ENCODE peak calls at places on chromosome 20, in seven cellular contexts. U is HCEC 1CT; M is effector memory CD4-positive, alpha-beta T cell; O is stimulated activated CD8-positive, alpha-beta memory T cell treated with anti-CD3 and anti-CD28 coated beads, Interleukin-4, amount 100 ng/mL, for 1 hour; P is MM.1S; Y is germinal center; C is stimulated activated naive CD8-positive, alpha-beta T cell treated with anti-CD3 and anti-CD28 coated beads, Interleukin-15, amount 100 ng/mL, for 72 hours. F is an unnamed sample.

GRCh38 chr20:62715201-62715600 is 6.6 kb downstream of the NTSR1 start:
- DNase-seq in U (no peak), M (no peak), O (no peak), P (no peak), Y (no peak), C (no peak), F (no peak)

GRCh38 chr20:17202668-17203067 is 24.2 kb upstream of the PCSK2 start:
- DNase-seq in U (no peak), M (no peak), O (no peak), P (no peak), Y (no peak), C (no peak), F (no peak)

GRCh38 chr20:63979549-63980316 is at the start of gene SAMD10:
- DNase-seq in U (no peak), M (peak; percentile 40), O (peak; percentile 49), P (peak; percentile 67), Y (peak; percentile 79), C (peak; percentile 92), F (peak; percentile 91)

GRCh38 chr20:1484438-1485120 is 6.6 kb downstream of the SIRPB2 start:
- DNase-seq in U (peak; percentile 54), M (no peak), O (no peak), P (peak; percentile 16), Y (no peak), C (no peak), F (no peak)

GRCh38 chr20:62119591-62120364 is 2.5 kb upstream of the LSM14B start:
- DNase-seq in U (no peak), M (no peak), O (no peak), P (no peak), Y (no peak), C (no peak), F (no peak)

GRCh38 chr20:45098096-45098773 is 2.7 kb downstream of the KCNS1 start:
- DNase-seq in U (no peak), M (no peak), O (no peak), P (no peak), Y (peak; percentile 43), C (no peak), F (no peak)

GRCh38 chr20:53642196-53643030 is 48.8 kb upstream of the ZNF217 start:
- DNase-seq in U (peak; percentile 45), M (peak; percentile 23), O (no peak), P (peak; percentile 73), Y (no peak), C (peak; percentile 69), F (peak; percentile 94)

GRCh38 chr20:61099786-61100185 is 152.3 kb upstream of the CDH4 start:
- DNase-seq in U (no peak), M (no peak), O (no peak), P (no peak), Y (no peak), C (no peak), F (no peak)

GRCh38 chr20:4234128-4234527 is 218.8 kb upstream of the RNF24 start:
- DNase-seq in U (peak; percentile 95), M (no peak), O (no peak), P (no peak), Y (no peak), C (no peak), F (no peak)

GRCh38 chr20:21125072-21125848 is 622 bp upstream of the KIZ start:
- DNase-seq in U (peak; percentile 64), M (no peak), O (no peak), P (no peak), Y (no peak), C (no peak), F (no peak)

GRCh38 chr20:32672315-32672981 is 1.3 kb downstream of the C20orf203 start:
- DNase-seq in U (no peak), M (no peak), O (no peak), P (peak; percentile 31), Y (no peak), C (no peak), F (peak; percentile 94)

GRCh38 chr20:49132995-49133451 is 55.1 kb downstream of the STAU1 start:
- DNase-seq in U (peak; percentile 71), M (no peak), O (no peak), P (peak; percentile 62), Y (peak; percentile 40), C (no peak), F (peak; percentile 67)

GRCh38 chr20:20360464-20360863 is 7.4 kb upstream of the INSM1 start:
- DNase-seq in U (peak; percentile 53), M (no peak), O (no peak), P (peak; percentile 66), Y (peak; percentile 59), C (no peak), F (peak; percentile 81)

GRCh38 chr20:21019831-21020655 is 86.1 kb downstream of the LINC00237 start:
- DNase-seq in U (no peak), M (no peak), O (no peak), P (no peak), Y (no peak), C (no peak), F (no peak)

GRCh38 chr20:25058797-25059486 is 1.0 kb upstream of the ACSS1 start:
- DNase-seq in U (no peak), M (no peak), O (no peak), P (no peak), Y (no peak), C (no peak), F (peak; percentile 41)

GRCh38 chr20:50274570-50275430 is 84.2 kb downstream of the CEBPB start:
- DNase-seq in U (no peak), M (no peak), O (no peak), P (no peak), Y (no peak), C (no peak), F (no peak)

GRCh38 chr20:12130781-12131180 is 213.1 kb downstream of the BTBD3 start:
- DNase-seq in U (peak; percentile 14), M (no peak), O (no peak), P (no peak), Y (no peak), C (no peak), F (no peak)

GRCh38 chr20:6483727-6484126 is 283.8 kb upstream of the BMP2 start:
- DNase-seq in U (no peak), M (no peak), O (no peak), P (peak; percentile 73), Y (no peak), C (no peak), F (no peak)

GRCh38 chr20:50305636-50306477 is 115.2 kb downstream of the CEBPB start:
- DNase-seq in U (peak; percentile 75), M (no peak), O (no peak), P (no peak), Y (no peak), C (no peak), F (no peak)

GRCh38 chr20:20228351-20228750 is 139.6 kb upstream of the INSM1 start:
- DNase-seq in U (no peak), M (no peak), O (no peak), P (no peak), Y (no peak), C (no peak), F (no peak)

GRCh38 chr20:38979434-38979833 is 17.3 kb downstream of the DHX35 start:
- DNase-seq in U (no peak), M (no peak), O (no peak), P (no peak), Y (no peak), C (no peak), F (no peak)

GRCh38 chr20:24972341-24972740 is 20.2 kb downstream of the APMAP start:
- DNase-seq in U (no peak), M (no peak), O (no peak), P (no peak), Y (no peak), C (no peak), F (no peak)

GRCh38 chr20:52984451-52984810 is 12.3 kb downstream of the TSHZ2 start:
- DNase-seq in U (no peak), M (no peak), O (no peak), P (no peak), Y (no peak), C (no peak), F (no peak)

GRCh38 chr20:13101701-13102100 is 92.9 kb downstream of the SPTLC3 start:
- DNase-seq in U (peak; percentile 81), M (no peak), O (no peak), P (no peak), Y (no peak), C (no peak), F (no peak)

GRCh38 chr20:51525241-51526104 is 17.0 kb downstream of the NFATC2 start:
- DNase-seq in U (no peak), M (peak; percentile 52), O (peak; percentile 24), P (no peak), Y (peak; percentile 72), C (no peak), F (peak; percentile 92)

GRCh38 chr20:54290636-54291035 is 82.7 kb downstream of the PFDN4 start:
- DNase-seq in U (no peak), M (no peak), O (no peak), P (no peak), Y (no peak), C (no peak), F (no peak)

GRCh38 chr20:10047427-10047826 is 12.6 kb downstream of the ANKEF1 start:
- DNase-seq in U (no peak), M (no peak), O (no peak), P (no peak), Y (no peak), C (no peak), F (no peak)

GRCh38 chr20:1527923-1528322 is 29.6 kb downstream of the SIRPD start:
- DNase-seq in U (no peak), M (no peak), O (no peak), P (no peak), Y (no peak), C (no peak), F (no peak)

GRCh38 chr20:51953731-51954340 is 151.5 kb upstream of the SALL4 start:
- DNase-seq in U (no peak), M (no peak), O (no peak), P (no peak), Y (no peak), C (no peak), F (no peak)

GRCh38 chr20:2867081-2867860 is 6.0 kb upstream of the PTPRA start:
- DNase-seq in U (no peak), M (no peak), O (no peak), P (no peak), Y (no peak), C (no peak), F (peak; percentile 39)

GRCh38 chr20:59395729-59396128 is 95.3 kb downstream of the EDN3 start:
- DNase-seq in U (no peak), M (no peak), O (no peak), P (no peak), Y (no peak), C (no peak), F (no peak)

GRCh38 chr20:37990571-37991151 is 42.6 kb downstream of the TTI1 start:
- DNase-seq in U (peak; percentile 81), M (peak; percentile 9), O (peak; percentile 15), P (peak; percentile 71), Y (peak; percentile 45), C (peak; percentile 59), F (peak; percentile 93)

GRCh38 chr20:34246126-34246626 is 5.0 kb downstream of the ASIP start:
- DNase-seq in U (no peak), M (no peak), O (no peak), P (no peak), Y (no peak), C (no peak), F (no peak)

GRCh38 chr20:49583669-49584417 is 15.9 kb upstream of the PTGIS start:
- DNase-seq in U (peak; percentile 71), M (no peak), O (no peak), P (no peak), Y (no peak), C (no peak), F (no peak)

GRCh38 chr20:3580412-3580811 is 82.8 kb downstream of the GFRA4 start:
- DNase-seq in U (no peak), M (no peak), O (no peak), P (no peak), Y (no peak), C (no peak), F (no peak)

GRCh38 chr20:3223937-3224680 is 14.8 kb downstream of the ITPA start:
- DNase-seq in U (no peak), M (no peak), O (no peak), P (no peak), Y (no peak), C (no peak), F (no peak)

GRCh38 chr20:44720617-44720993 is 5.4 kb downstream of the CCN5 start:
- DNase-seq in U (peak; percentile 41), M (no peak), O (no peak), P (no peak), Y (no peak), C (no peak), F (no peak)

F was measured in KBM-7.